ENCODE peak calls at places on chromosomes 16 and 17, in eight cellular contexts. One of them, this sample, is unnamed.

GRCh38 chr17:81688616-81689015 is 4.8 kb downstream of the HGS start:
- DNase-seq in breast epithelium: no peak
- DNase-seq in stomach: no peak
- DNase-seq in SK-N-SH: no peak
- DNase-seq in sigmoid colon: no peak
- DNase-seq in GM12878: no peak
- DNase-seq in endothelial cell of umbilical vein: no peak
- DNase-seq in prostate gland: no peak
- DNase-seq in this sample: no peak

GRCh38 chr17:16512011-16512410 is 20.0 kb upstream of the LRRC75A start:
- DNase-seq in endothelial cell of umbilical vein: no peak
- DNase-seq in sigmoid colon: no peak
- DNase-seq in stomach: no peak
- DNase-seq in SK-N-SH: no peak
- DNase-seq in breast epithelium: no peak
- DNase-seq in GM12878: no peak
- DNase-seq in prostate gland: no peak
- DNase-seq in this sample: no peak

GRCh38 chr16:89004209-89004831 is 27.3 kb upstream of the CBFA2T3 start:
- DNase-seq in breast epithelium: no peak
- DNase-seq in SK-N-SH: peak; percentile 86
- DNase-seq in sigmoid colon: no peak
- DNase-seq in GM12878: no peak
- DNase-seq in endothelial cell of umbilical vein: peak; percentile 93
- DNase-seq in prostate gland: no peak
- DNase-seq in stomach: no peak
- DNase-seq in this sample: peak; percentile 80

GRCh38 chr17:19867654-19868395 is at the start of gene ULK2:
- DNase-seq in endothelial cell of umbilical vein: peak; percentile 72
- DNase-seq in sigmoid colon: peak; percentile 80
- DNase-seq in SK-N-SH: peak; percentile 91
- DNase-seq in GM12878: no peak
- DNase-seq in prostate gland: peak; percentile 33
- DNase-seq in stomach: peak; percentile 68
- DNase-seq in breast epithelium: peak; percentile 24
- DNase-seq in this sample: peak; percentile 54

GRCh38 chr17:81532490-81533287 is 4.5 kb downstream of the FSCN2 start:
- DNase-seq in breast epithelium: no peak
- DNase-seq in endothelial cell of umbilical vein: no peak
- DNase-seq in GM12878: no peak
- DNase-seq in prostate gland: no peak
- DNase-seq in SK-N-SH: no peak
- DNase-seq in sigmoid colon: no peak
- DNase-seq in stomach: no peak
- DNase-seq in this sample: no peak

GRCh38 chr17:5870231-5870953 is 199.8 kb upstream of the WSCD1 start:
- DNase-seq in stomach: no peak
- DNase-seq in SK-N-SH: no peak
- DNase-seq in GM12878: no peak
- DNase-seq in breast epithelium: no peak
- DNase-seq in sigmoid colon: no peak
- DNase-seq in endothelial cell of umbilical vein: no peak
- DNase-seq in prostate gland: no peak
- DNase-seq in this sample: no peak

GRCh38 chr16:77540656-77541055 is 105.8 kb upstream of the ADAMTS18 start:
- DNase-seq in breast epithelium: no peak
- DNase-seq in endothelial cell of umbilical vein: peak; percentile 41
- DNase-seq in prostate gland: no peak
- DNase-seq in stomach: no peak
- DNase-seq in GM12878: no peak
- DNase-seq in sigmoid colon: no peak
- DNase-seq in SK-N-SH: no peak
- DNase-seq in this sample: no peak

GRCh38 chr17:74101527-74101926 is 102.0 kb upstream of the RPL38 start:
- DNase-seq in sigmoid colon: no peak
- DNase-seq in endothelial cell of umbilical vein: no peak
- DNase-seq in stomach: no peak
- DNase-seq in prostate gland: no peak
- DNase-seq in GM12878: no peak
- DNase-seq in SK-N-SH: no peak
- DNase-seq in breast epithelium: no peak
- DNase-seq in this sample: no peak

GRCh38 chr17:142102-142661 is 4.8 kb downstream of the SCGB1C2 start:
- DNase-seq in sigmoid colon: peak; percentile 61
- DNase-seq in endothelial cell of umbilical vein: peak; percentile 50
- DNase-seq in prostate gland: peak; percentile 3
- DNase-seq in stomach: peak; percentile 25
- DNase-seq in GM12878: no peak
- DNase-seq in SK-N-SH: peak; percentile 84
- DNase-seq in breast epithelium: peak; percentile 16
- DNase-seq in this sample: peak; percentile 13

GRCh38 chr16:9706217-9706616 is 476.0 kb downstream of the GRIN2A start:
- DNase-seq in sigmoid colon: no peak
- DNase-seq in SK-N-SH: no peak
- DNase-seq in GM12878: no peak
- DNase-seq in endothelial cell of umbilical vein: no peak
- DNase-seq in prostate gland: no peak
- DNase-seq in breast epithelium: no peak
- DNase-seq in stomach: no peak
- DNase-seq in this sample: no peak

GRCh38 chr16:19118938-19119431 is 5.2 kb downstream of the ITPRIPL2 start:
- DNase-seq in sigmoid colon: peak; percentile 81
- DNase-seq in endothelial cell of umbilical vein: peak; percentile 88
- DNase-seq in breast epithelium: peak; percentile 48
- DNase-seq in GM12878: no peak
- DNase-seq in stomach: no peak
- DNase-seq in SK-N-SH: no peak
- DNase-seq in prostate gland: no peak
- DNase-seq in this sample: peak; percentile 45

GRCh38 chr17:29682987-29683386 is 60.3 kb upstream of the CORO6 start:
- DNase-seq in SK-N-SH: peak; percentile 17
- DNase-seq in GM12878: no peak
- DNase-seq in endothelial cell of umbilical vein: peak; percentile 85
- DNase-seq in stomach: no peak
- DNase-seq in sigmoid colon: no peak
- DNase-seq in prostate gland: no peak
- DNase-seq in breast epithelium: no peak
- DNase-seq in this sample: no peak

GRCh38 chr16:48972236-48972635 is 309.4 kb downstream of the CBLN1 start:
- DNase-seq in stomach: no peak
- DNase-seq in prostate gland: no peak
- DNase-seq in endothelial cell of umbilical vein: no peak
- DNase-seq in GM12878: no peak
- DNase-seq in sigmoid colon: no peak
- DNase-seq in breast epithelium: no peak
- DNase-seq in SK-N-SH: no peak
- DNase-seq in this sample: no peak

GRCh38 chr17:38562903-38563302 is 42.8 kb downstream of the SRCIN1 start:
- DNase-seq in prostate gland: no peak
- DNase-seq in SK-N-SH: no peak
- DNase-seq in GM12878: no peak
- DNase-seq in stomach: no peak
- DNase-seq in breast epithelium: no peak
- DNase-seq in endothelial cell of umbilical vein: no peak
- DNase-seq in sigmoid colon: no peak
- DNase-seq in this sample: no peak

GRCh38 chr17:33962857-33963655 is 292.0 kb upstream of the CCL2 start:
- DNase-seq in SK-N-SH: no peak
- DNase-seq in prostate gland: no peak
- DNase-seq in breast epithelium: no peak
- DNase-seq in sigmoid colon: no peak
- DNase-seq in stomach: no peak
- DNase-seq in endothelial cell of umbilical vein: no peak
- DNase-seq in GM12878: peak; percentile 39
- DNase-seq in this sample: no peak

GRCh38 chr17:47324224-47325020 is 667 bp downstream of the EFCAB13 start:
- DNase-seq in SK-N-SH: no peak
- DNase-seq in stomach: peak; percentile 63
- DNase-seq in breast epithelium: peak; percentile 66
- DNase-seq in prostate gland: peak; percentile 43
- DNase-seq in endothelial cell of umbilical vein: peak; percentile 87
- DNase-seq in GM12878: peak; percentile 53
- DNase-seq in sigmoid colon: peak; percentile 81
- DNase-seq in this sample: no peak

GRCh38 chr17:44464037-44464436 is 39.2 kb downstream of the GPATCH8 start:
- DNase-seq in sigmoid colon: no peak
- DNase-seq in breast epithelium: no peak
- DNase-seq in GM12878: no peak
- DNase-seq in endothelial cell of umbilical vein: no peak
- DNase-seq in SK-N-SH: no peak
- DNase-seq in stomach: no peak
- DNase-seq in prostate gland: no peak
- DNase-seq in this sample: no peak
- H3K4me3 ChIP-seq in sigmoid colon: no peak overlapping the region
- H3K4me3 ChIP-seq in breast epithelium: no peak overlapping the region
- H3K4me3 ChIP-seq in GM12878: no peak overlapping the region
- H3K4me3 ChIP-seq in endothelial cell of umbilical vein: no peak overlapping the region
- H3K4me3 ChIP-seq in SK-N-SH: no peak overlapping the region
- H3K4me3 ChIP-seq in stomach: no peak overlapping the region
- H3K4me3 ChIP-seq in prostate gland: no peak overlapping the region
- H3K4me3 ChIP-seq in this sample: no peak overlapping the region

GRCh38 chr17:77420804-77421634 is 280.2 kb downstream of the SEC14L1 start:
- DNase-seq in breast epithelium: peak; percentile 72
- DNase-seq in prostate gland: peak; percentile 59
- DNase-seq in sigmoid colon: peak; percentile 94
- DNase-seq in endothelial cell of umbilical vein: peak; percentile 42
- DNase-seq in SK-N-SH: peak; percentile 72
- DNase-seq in GM12878: no peak
- DNase-seq in stomach: no peak
- DNase-seq in this sample: no peak
- TF ChIP-seq POLR2AphosphoS5 in breast epithelium: no peak
- TF ChIP-seq POLR2AphosphoS5 in prostate gland: peak; percentile 64
- TF ChIP-seq POLR2AphosphoS5 in sigmoid colon: peak; percentile 63
- TF ChIP-seq POLR2AphosphoS5 in endothelial cell of umbilical vein: no peak
- TF ChIP-seq POLR2AphosphoS5 in SK-N-SH: peak; percentile 65
- TF ChIP-seq POLR2AphosphoS5 in GM12878: no peak
- TF ChIP-seq POLR2AphosphoS5 in stomach: no peak
- TF ChIP-seq POLR2AphosphoS5 in this sample: peak; percentile 8

GRCh38 chr17:45666641-45667040 is 117.5 kb upstream of the CRHR1 start:
- DNase-seq in prostate gland: no peak
- DNase-seq in breast epithelium: no peak
- DNase-seq in SK-N-SH: no peak
- DNase-seq in sigmoid colon: no peak
- DNase-seq in GM12878: no peak
- DNase-seq in endothelial cell of umbilical vein: no peak
- DNase-seq in stomach: no peak
- DNase-seq in this sample: no peak
- H3K4me3 ChIP-seq in prostate gland: no peak overlapping the region
- H3K4me3 ChIP-seq in breast epithelium: no peak overlapping the region
- H3K4me3 ChIP-seq in SK-N-SH: no peak overlapping the region
- H3K4me3 ChIP-seq in sigmoid colon: no peak overlapping the region
- H3K4me3 ChIP-seq in GM12878: no peak overlapping the region
- H3K4me3 ChIP-seq in endothelial cell of umbilical vein: no peak overlapping the region
- H3K4me3 ChIP-seq in stomach: no peak overlapping the region
- H3K4me3 ChIP-seq in this sample: no peak overlapping the region

GRCh38 chr17:14776791-14777190 is 475.9 kb downstream of the HS3ST3B1 start:
- DNase-seq in prostate gland: no peak
- DNase-seq in GM12878: no peak
- DNase-seq in SK-N-SH: no peak
- DNase-seq in breast epithelium: no peak
- DNase-seq in sigmoid colon: no peak
- DNase-seq in endothelial cell of umbilical vein: no peak
- DNase-seq in stomach: no peak
- DNase-seq in this sample: no peak

GRCh38 chr17:14775761-14776492 is 475.0 kb downstream of the HS3ST3B1 start:
- DNase-seq in GM12878: no peak
- DNase-seq in sigmoid colon: no peak
- DNase-seq in prostate gland: no peak
- DNase-seq in endothelial cell of umbilical vein: no peak
- DNase-seq in breast epithelium: no peak
- DNase-seq in SK-N-SH: no peak
- DNase-seq in stomach: no peak
- DNase-seq in this sample: no peak

GRCh38 chr17:14780116-14780515 is 479.2 kb downstream of the HS3ST3B1 start:
- DNase-seq in GM12878: no peak
- DNase-seq in sigmoid colon: no peak
- DNase-seq in prostate gland: no peak
- DNase-seq in endothelial cell of umbilical vein: no peak
- DNase-seq in stomach: no peak
- DNase-seq in breast epithelium: no peak
- DNase-seq in SK-N-SH: no peak
- DNase-seq in this sample: no peak

GRCh38 chr17:14781123-14781522 is 480.2 kb downstream of the HS3ST3B1 start:
- DNase-seq in prostate gland: no peak
- DNase-seq in stomach: no peak
- DNase-seq in breast epithelium: no peak
- DNase-seq in endothelial cell of umbilical vein: no peak
- DNase-seq in SK-N-SH: no peak
- DNase-seq in sigmoid colon: no peak
- DNase-seq in GM12878: no peak
- DNase-seq in this sample: no peak

GRCh38 chr17:14779236-14779635 is 478.4 kb downstream of the HS3ST3B1 start:
- DNase-seq in breast epithelium: no peak
- DNase-seq in SK-N-SH: no peak
- DNase-seq in prostate gland: no peak
- DNase-seq in sigmoid colon: no peak
- DNase-seq in GM12878: no peak
- DNase-seq in stomach: no peak
- DNase-seq in endothelial cell of umbilical vein: no peak
- DNase-seq in this sample: no peak
- TF ChIP-seq POLR2AphosphoS5 in breast epithelium: no peak
- TF ChIP-seq POLR2AphosphoS5 in SK-N-SH: no peak
- TF ChIP-seq POLR2AphosphoS5 in prostate gland: peak; percentile 54
- TF ChIP-seq POLR2AphosphoS5 in sigmoid colon: no peak
- TF ChIP-seq POLR2AphosphoS5 in GM12878: no peak
- TF ChIP-seq POLR2AphosphoS5 in stomach: no peak
- TF ChIP-seq POLR2AphosphoS5 in endothelial cell of umbilical vein: no peak
- TF ChIP-seq POLR2AphosphoS5 in this sample: no peak